ENCODE peak calls at places on chromosome 3, in four cellular contexts. N is K562, K is H1, V is HCT116. T is an unnamed sample.

GRCh38 chr3:90099493-90099892 is 992.1 kb downstream of the EPHA3 start:
- DNase-seq in V (no peak), N (no peak), K (no peak), T (no peak)

GRCh38 chr3:185059766-185060165 is 93.1 kb downstream of the C3orf70 start:
- DNase-seq in N (no peak), K (no peak), V (no peak), T (no peak)

GRCh38 chr3:30199096-30199734 is 407.2 kb upstream of the TGFBR2 start:
- DNase-seq in V (peak; percentile 27), N (peak; percentile 38), K (peak; percentile 7), T (peak; percentile 49)

GRCh38 chr3:194470615-194471014 is 16.2 kb downstream of the ATP13A3 start:
- DNase-seq in N (no peak), V (no peak), K (no peak), T (no peak)

GRCh38 chr3:193816656-193817311 is 223.8 kb downstream of the OPA1 start:
- DNase-seq in N (peak; percentile 52), V (no peak), K (peak; percentile 51), T (no peak)

GRCh38 chr3:137105277-137105977 is 147.6 kb downstream of the IL20RB start:
- DNase-seq in V (peak; percentile 52), N (peak; percentile 18), K (no peak), T (peak; percentile 41)

GRCh38 chr3:174439621-174440349 is 419.3 kb upstream of the NAALADL2 start:
- DNase-seq in N (no peak), V (peak; percentile 91), K (no peak), T (peak; percentile 5)

GRCh38 chr3:194991338-194991654 is 279.7 kb downstream of the XXYLT1 start:
- DNase-seq in V (no peak), K (no peak), N (no peak), T (no peak)

GRCh38 chr3:9226326-9226725 is 23.1 kb downstream of the SRGAP3 start:
- DNase-seq in V (no peak), N (no peak), K (no peak), T (no peak)

GRCh38 chr3:186998937-186999368 is 68.6 kb downstream of the ST6GAL1 start:
- DNase-seq in N (no peak), K (peak; percentile 90), V (no peak), T (no peak)

GRCh38 chr3:146589899-146590508 is 15.1 kb downstream of the PLSCR5 start:
- DNase-seq in K (no peak), V (peak; percentile 27), N (peak; percentile 22), T (peak; percentile 52)

GRCh38 chr3:187739125-187739560 is 6.1 kb downstream of the BCL6 start:
- DNase-seq in K (no peak), V (no peak), N (no peak), T (no peak)

GRCh38 chr3:116930786-116931185 is 221.2 kb downstream of the TUSC7 start:
- DNase-seq in N (no peak), V (no peak), K (no peak), T (no peak)

GRCh38 chr3:105387122-105387751 is 20.5 kb downstream of the ALCAM start:
- DNase-seq in N (no peak), K (no peak), V (no peak), T (peak; percentile 93)

GRCh38 chr3:150020527-150020926 is 49.8 kb upstream of the PFN2 start:
- DNase-seq in V (no peak), N (no peak), K (no peak), T (no peak)

DNA sequence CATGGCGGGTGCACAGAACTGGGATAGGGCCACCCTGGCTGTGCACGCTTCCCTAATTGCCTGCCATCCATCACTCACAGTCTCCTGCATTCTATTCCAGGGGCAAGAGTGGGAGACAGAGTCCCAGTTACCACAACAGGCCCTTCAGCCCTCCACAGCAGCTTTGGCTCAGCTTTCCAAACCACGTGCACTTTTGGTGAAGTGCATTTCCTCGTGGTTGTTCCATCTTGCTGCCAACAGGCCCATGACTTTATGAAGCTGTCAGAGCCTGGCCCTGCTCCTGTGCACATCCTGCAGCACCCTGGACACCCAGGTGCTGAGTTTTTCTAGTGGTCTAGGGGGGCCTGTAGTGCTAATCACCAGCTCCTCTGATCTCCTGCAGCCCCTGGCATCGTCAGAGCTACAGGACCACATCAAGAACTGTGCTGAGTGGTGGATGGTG is 110.2 kb downstream of the ADCY5 start:
- DNase-seq in V (no peak), K (no peak), N (no peak), T (no peak)
- TF ChIP-seq FOSL1 in V (no peak), K (no peak), N (no peak), T (no peak)

DNA sequence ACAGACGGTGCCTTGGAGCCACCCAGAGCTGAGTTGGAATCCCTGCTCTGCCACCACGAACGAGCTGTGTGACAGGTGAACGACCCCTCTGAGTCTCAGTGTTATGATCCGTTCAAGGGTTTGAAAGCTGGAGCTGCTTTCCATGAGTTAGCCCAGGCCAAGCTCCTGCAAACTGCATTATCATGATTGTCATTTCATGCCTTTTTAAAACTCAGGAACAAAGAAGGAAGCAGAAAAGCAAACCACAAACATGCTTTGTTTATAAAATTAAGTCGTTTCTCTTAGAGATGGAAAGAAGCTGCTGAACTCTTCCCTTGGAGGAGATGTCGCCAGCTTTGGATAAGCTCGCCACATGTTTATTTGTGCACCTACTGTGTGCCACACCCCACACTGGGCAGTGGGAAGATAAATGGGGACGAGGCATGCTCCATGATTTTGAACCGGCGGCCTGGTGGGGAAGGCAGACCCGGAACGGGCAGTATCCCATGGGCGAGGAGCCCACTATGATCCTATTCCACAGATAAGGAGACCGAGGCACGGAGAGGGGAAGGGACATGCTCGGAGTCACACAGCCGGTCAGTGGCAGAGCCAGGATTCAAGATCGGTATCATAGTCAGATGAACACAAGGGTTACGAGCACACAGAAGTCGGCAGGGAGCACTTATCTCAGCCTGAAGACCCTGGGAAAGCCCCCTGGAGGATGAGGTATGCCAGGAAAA is 15.9 kb downstream of the HRH1 start:
- DNase-seq in K (no peak), V (no peak), N (no peak), T (no peak)
- TF ChIP-seq FOSL1 in K (no peak), V (no peak), N (no peak), T (no peak)

GRCh38 chr3:71063768-71064287 is 519.7 kb downstream of the FOXP1 start:
- DNase-seq in V (no peak), N (no peak), K (no peak), T (peak; percentile 49)
- TF ChIP-seq FOSL1 in V (no peak), N (no peak), K (no peak), T (no peak)

DNA sequence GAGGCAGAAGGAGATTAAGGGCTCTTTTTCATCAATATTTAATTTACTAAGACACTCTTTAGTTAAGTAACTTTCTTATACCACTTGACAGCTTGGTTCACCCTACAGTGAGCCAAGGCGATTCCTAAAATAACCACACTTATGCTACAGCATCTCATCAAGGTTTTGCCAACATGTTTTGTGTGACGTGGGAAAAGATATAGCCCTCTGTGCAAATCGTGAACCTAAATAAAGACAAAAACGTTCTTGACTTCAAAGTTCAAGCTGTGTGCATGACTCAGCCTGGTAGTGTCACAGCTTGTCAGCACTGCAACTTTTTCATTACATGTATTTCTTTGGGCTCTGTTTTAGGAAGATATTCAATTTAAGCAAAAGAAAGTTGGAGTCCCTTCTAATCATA is 297.0 kb upstream of the EPHA3 start:
- DNase-seq in V (no peak), N (no peak), K (no peak), T (no peak)
- TF ChIP-seq FOSL1 in V (no peak), N (no peak), K (no peak), T (no peak)

DNA sequence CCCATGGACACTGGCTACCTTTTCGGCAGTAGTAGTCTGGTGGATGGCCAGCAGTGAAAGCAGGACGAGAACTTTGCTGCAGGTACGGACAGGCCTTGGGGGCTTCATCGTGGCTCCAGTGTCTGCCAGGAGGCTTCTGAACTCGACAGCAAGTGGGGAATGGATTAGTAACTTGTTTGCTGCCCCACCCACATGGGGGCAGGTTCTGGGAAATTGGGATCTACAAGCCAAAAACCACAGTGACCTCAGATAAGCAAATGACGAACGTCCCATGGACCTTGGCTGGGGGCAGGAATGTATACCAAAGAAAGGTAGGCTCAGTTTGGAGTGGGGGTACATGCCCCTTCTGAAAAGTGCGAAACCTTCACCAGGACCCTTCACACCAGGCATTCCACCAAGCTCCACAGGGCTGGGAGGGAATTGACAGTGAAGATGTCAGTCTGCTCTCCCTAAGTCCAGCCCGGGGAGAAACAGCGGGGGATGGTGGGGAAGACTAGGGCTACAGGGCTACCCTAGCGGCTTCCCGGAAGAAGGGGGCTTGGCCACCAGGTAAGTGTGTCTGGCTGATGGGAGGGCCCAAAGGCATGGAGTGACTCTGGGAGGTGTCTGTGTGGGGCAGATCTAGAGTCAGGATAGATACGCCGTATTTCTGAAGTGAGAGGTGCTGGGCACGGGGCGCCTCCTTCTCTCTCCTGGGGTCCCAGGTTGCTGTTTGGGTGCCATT is at the start of gene ITIH4:
- DNase-seq in K (no peak), V (no peak), N (peak; percentile 43), T (no peak)
- TF ChIP-seq FOSL1 in K (no peak), V (no peak), N (no peak), T (no peak)

GRCh38 chr3:24264748-24265158 is 229.9 kb downstream of the THRB start:
- DNase-seq in K (no peak), V (peak; percentile 47), N (peak; percentile 81), T (peak; percentile 53)
- TF ChIP-seq FOSL1 in K (no peak), V (no peak), N (no peak), T (no peak)

DNA sequence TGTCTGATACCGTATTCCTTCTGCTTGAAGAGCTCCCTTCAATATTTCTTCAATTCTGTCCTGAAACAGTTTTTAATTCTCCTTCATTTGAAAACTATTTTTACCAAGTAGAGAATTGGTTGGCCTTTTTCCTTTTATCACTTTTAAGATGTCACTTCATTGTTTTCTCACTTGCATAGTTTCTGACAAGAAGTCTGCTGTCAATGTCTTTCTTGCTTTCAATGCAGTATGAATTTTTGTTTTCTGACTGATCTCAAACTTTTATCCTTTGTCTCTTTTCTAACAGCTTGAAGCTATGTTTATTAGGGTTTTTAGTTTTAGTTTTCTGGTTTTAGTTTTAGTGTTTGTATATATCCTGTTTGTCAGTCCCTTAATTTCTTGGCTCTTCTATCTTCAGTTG is 364.8 kb upstream of the TPRG1 start:
- DNase-seq in N (no peak), K (no peak), V (peak; percentile 13), T (no peak)
- TF ChIP-seq FOSL1 in N (no peak), K (no peak), V (no peak), T (no peak)